ENCODE peak calls at places on chromosomes 2 and 18, in four cellular contexts. One of them, this sample, is unnamed.

GRCh38 chr2:42999391-42999811 is 207.0 kb upstream of the HAAO start:
- DNase-seq in A549: peak; percentile 69
- DNase-seq in HepG2: peak; percentile 53
- DNase-seq in K562: no peak
- DNase-seq in this sample: no peak

GRCh38 chr18:44185981-44186380 is 494.7 kb upstream of the SETBP1 start:
- DNase-seq in A549: no peak
- DNase-seq in K562: no peak
- DNase-seq in HepG2: no peak
- DNase-seq in this sample: no peak

GRCh38 chr2:189709761-189710160 is 35.3 kb downstream of the ANKAR start:
- DNase-seq in A549: no peak
- DNase-seq in K562: no peak
- DNase-seq in HepG2: no peak
- DNase-seq in this sample: no peak

GRCh38 chr2:66854304-66854703 is 419.4 kb downstream of the MEIS1 start:
- DNase-seq in HepG2: no peak
- DNase-seq in A549: no peak
- DNase-seq in K562: no peak
- DNase-seq in this sample: no peak

GRCh38 chr18:61419763-61420162 is 86.5 kb downstream of the CDH20 start:
- DNase-seq in HepG2: no peak
- DNase-seq in K562: no peak
- DNase-seq in A549: no peak
- DNase-seq in this sample: no peak

GRCh38 chr2:71071681-71072398 is 3.4 kb downstream of the NAGK start:
- DNase-seq in K562: no peak
- DNase-seq in A549: no peak
- DNase-seq in HepG2: no peak
- DNase-seq in this sample: peak; percentile 23

GRCh38 chr2:205358351-205358815 is 323.9 kb upstream of the NRP2 start:
- DNase-seq in HepG2: no peak
- DNase-seq in A549: no peak
- DNase-seq in K562: no peak
- DNase-seq in this sample: peak; percentile 13

GRCh38 chr2:223725494-223725893 is 111.9 kb downstream of the AP1S3 start:
- DNase-seq in K562: peak; percentile 41
- DNase-seq in HepG2: peak; percentile 80
- DNase-seq in A549: peak; percentile 97
- DNase-seq in this sample: peak; percentile 67

GRCh38 chr2:230749111-230749510 is 36.5 kb downstream of the CAB39 start:
- DNase-seq in HepG2: no peak
- DNase-seq in K562: no peak
- DNase-seq in A549: no peak
- DNase-seq in this sample: no peak

GRCh38 chr2:118084483-118085089 is 3.7 kb upstream of the INSIG2 start:
- DNase-seq in K562: no peak
- DNase-seq in HepG2: peak; percentile 38
- DNase-seq in A549: no peak
- DNase-seq in this sample: no peak

GRCh38 chr2:238132463-238133450 is 5.7 kb upstream of the KLHL30 start:
- DNase-seq in A549: no peak
- DNase-seq in K562: no peak
- DNase-seq in HepG2: no peak
- DNase-seq in this sample: no peak

GRCh38 chr2:4951368-4951767 is 740.8 kb upstream of the SOX11 start:
- DNase-seq in HepG2: no peak
- DNase-seq in K562: no peak
- DNase-seq in A549: no peak
- DNase-seq in this sample: no peak

GRCh38 chr18:7946724-7947377 is 379.7 kb downstream of the PTPRM start:
- DNase-seq in K562: no peak
- DNase-seq in HepG2: no peak
- DNase-seq in A549: peak; percentile 79
- DNase-seq in this sample: no peak

GRCh38 chr18:7953085-7953958 is 386.2 kb downstream of the PTPRM start:
- DNase-seq in A549: no peak
- DNase-seq in HepG2: no peak
- DNase-seq in K562: no peak
- DNase-seq in this sample: no peak

GRCh38 chr18:7955175-7955574 is 388.1 kb downstream of the PTPRM start:
- DNase-seq in HepG2: no peak
- DNase-seq in K562: no peak
- DNase-seq in A549: no peak
- DNase-seq in this sample: no peak

GRCh38 chr18:7954229-7954628 is 387.1 kb downstream of the PTPRM start:
- DNase-seq in A549: no peak
- DNase-seq in HepG2: no peak
- DNase-seq in K562: no peak
- DNase-seq in this sample: no peak

GRCh38 chr18:7950380-7951143 is 383.4 kb downstream of the PTPRM start:
- DNase-seq in HepG2: peak; percentile 20
- DNase-seq in K562: peak; percentile 18
- DNase-seq in A549: peak; percentile 85
- DNase-seq in this sample: no peak
- TF ChIP-seq NR3C1 in HepG2: no peak
- TF ChIP-seq NR3C1 in K562: no peak
- TF ChIP-seq NR3C1 in A549: no peak
- TF ChIP-seq NR3C1 in this sample: no peak

GRCh38 chr2:203395858-203396257 is 67.7 kb downstream of the ABI2 start:
- DNase-seq in A549: no peak
- DNase-seq in HepG2: no peak
- DNase-seq in K562: no peak
- DNase-seq in this sample: no peak

GRCh38 chr2:203396667-203397066 is 68.5 kb downstream of the ABI2 start:
- DNase-seq in HepG2: peak; percentile 31
- DNase-seq in A549: peak; percentile 21
- DNase-seq in K562: peak; percentile 11
- DNase-seq in this sample: peak; percentile 66

GRCh38 chr2:203399031-203399430 is 70.8 kb downstream of the ABI2 start:
- DNase-seq in K562: no peak
- DNase-seq in HepG2: no peak
- DNase-seq in A549: no peak
- DNase-seq in this sample: no peak

GRCh38 chr2:203394519-203395227 is 66.5 kb downstream of the ABI2 start:
- DNase-seq in HepG2: no peak
- DNase-seq in A549: peak; percentile 59
- DNase-seq in K562: peak; percentile 27
- DNase-seq in this sample: peak; percentile 30
- TF ChIP-seq HMGXB4 in HepG2: no peak
- TF ChIP-seq HMGXB4 in A549: no peak
- TF ChIP-seq HMGXB4 in K562: no peak
- TF ChIP-seq HMGXB4 in this sample: no peak

GRCh38 chr18:51897884-51898283 is 442.1 kb upstream of the DCC start:
- DNase-seq in HepG2: no peak
- DNase-seq in K562: no peak
- DNase-seq in A549: no peak
- DNase-seq in this sample: no peak
- TF ChIP-seq USF2 in HepG2: no peak
- TF ChIP-seq USF2 in K562: no peak
- TF ChIP-seq USF2 in A549: no peak
- TF ChIP-seq USF2 in this sample: no peak

GRCh38 chr2:169345507-169346120 is 16.7 kb downstream of the LRP2 start:
- DNase-seq in A549: no peak
- DNase-seq in K562: no peak
- DNase-seq in HepG2: no peak
- DNase-seq in this sample: no peak
- TF ChIP-seq NR3C1 in A549: no peak
- TF ChIP-seq NR3C1 in K562: no peak
- TF ChIP-seq NR3C1 in HepG2: no peak
- TF ChIP-seq NR3C1 in this sample: no peak

DNA sequence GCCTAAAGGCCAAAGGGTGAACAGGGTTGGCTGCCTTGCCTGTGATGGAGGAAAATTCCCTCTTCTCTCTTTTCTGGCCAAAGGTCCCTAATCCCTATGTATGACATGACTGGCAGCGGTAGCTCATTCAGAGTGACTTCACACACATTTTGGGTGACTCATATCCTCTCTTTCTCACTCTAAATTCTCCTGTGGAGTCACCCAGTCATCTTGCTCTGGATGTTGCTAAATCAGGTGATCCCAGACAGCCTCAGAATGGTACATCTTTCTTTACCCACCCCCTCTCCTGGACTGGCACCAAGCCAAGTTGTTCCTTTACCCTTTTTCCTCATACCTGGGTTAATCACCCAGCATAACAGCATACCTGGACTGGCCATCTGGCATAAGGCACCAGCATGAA is 77.2 kb downstream of the NEURL3 start:
- DNase-seq in K562: no peak
- DNase-seq in A549: peak; percentile 83
- DNase-seq in HepG2: peak; percentile 72
- DNase-seq in this sample: no peak
- TF ChIP-seq HMGXB4 in K562: no peak
- TF ChIP-seq HMGXB4 in A549: no peak
- TF ChIP-seq HMGXB4 in HepG2: no peak
- TF ChIP-seq HMGXB4 in this sample: no peak

GRCh38 chr2:16201876-16202642 is 261.7 kb downstream of the MYCN start:
- DNase-seq in HepG2: no peak
- DNase-seq in A549: no peak
- DNase-seq in K562: no peak
- DNase-seq in this sample: no peak
- TF ChIP-seq USF2 in HepG2: no peak
- TF ChIP-seq USF2 in A549: no peak
- TF ChIP-seq USF2 in K562: no peak
- TF ChIP-seq USF2 in this sample: no peak

GRCh38 chr2:84939426-84940087 is 31.4 kb upstream of the KCMF1 start:
- DNase-seq in HepG2: no peak
- DNase-seq in A549: peak; percentile 49
- DNase-seq in K562: no peak
- DNase-seq in this sample: no peak
- TF ChIP-seq NR3C1 in HepG2: no peak
- TF ChIP-seq NR3C1 in A549: no peak
- TF ChIP-seq NR3C1 in K562: no peak
- TF ChIP-seq NR3C1 in this sample: no peak

GRCh38 chr18:26003391-26003790 is 87.0 kb downstream of the SS18 start:
- DNase-seq in A549: no peak
- DNase-seq in K562: no peak
- DNase-seq in HepG2: no peak
- DNase-seq in this sample: no peak
- TF ChIP-seq HMGXB4 in A549: no peak
- TF ChIP-seq HMGXB4 in K562: no peak
- TF ChIP-seq HMGXB4 in HepG2: no peak
- TF ChIP-seq HMGXB4 in this sample: no peak

This sample was measured in WTC11.